ENCODE peak calls at places on chromosomes 5 and 9, in six cellular contexts. T is WERI-Rb-1, V is PC-9, O is left ventricle myocardium inferior, G is fibroblast of lung, D is ovary. N is an unnamed sample. For H3K27me3, the result is how much of the 10 kb centered on the place peaks cover.

GRCh38 chr5:65479527-65479926 is 2.2 kb downstream of the ADAMTS6 start:
- DNase-seq in T (no peak), V (no peak), O (no peak), G (no peak), D (no peak), N (no peak)

GRCh38 chr5:88836195-88836838 is 46.7 kb downstream of the MEF2C start:
- DNase-seq in T (no peak), V (no peak), O (peak), G (peak), D (peak), N (peak)

GRCh38 chr9:135033487-135033886 is 54.0 kb upstream of the OLFM1 start:
- DNase-seq in T (no peak), V (no peak), O (no peak), G (no peak), D (no peak), N (no peak)

GRCh38 chr5:132203916-132204315 is 23.7 kb downstream of the P4HA2 start:
- DNase-seq in T (no peak), V (no peak), O (no peak), G (no peak), D (no peak), N (no peak)

GRCh38 chr9:6788175-6789016 is 30.6 kb downstream of the KDM4C start:
- DNase-seq in T (no peak), V (no peak), O (no peak), G (peak), D (no peak), N (peak)

GRCh38 chr5:97550164-97550563 is 367.1 kb upstream of the RIOK2 start:
- DNase-seq in T (no peak), V (no peak), O (no peak), G (peak), D (no peak), N (no peak)

GRCh38 chr5:435961-436640 is 6.9 kb upstream of the EXOC3 start:
- DNase-seq in T (peak), V (peak), O (no peak), G (no peak), D (no peak), N (peak)

GRCh38 chr9:75146229-75146628 is 57.9 kb downstream of the OSTF1 start:
- DNase-seq in T (no peak), V (no peak), O (no peak), G (peak), D (no peak), N (no peak)

GRCh38 chr5:154761062-154761740 is 6.0 kb downstream of the LARP1 start:
- DNase-seq in T (no peak), V (no peak), O (no peak), G (no peak), D (no peak), N (no peak)

GRCh38 chr5:73482383-73483193 is 15.7 kb upstream of the BTF3 start:
- DNase-seq in T (peak), V (no peak), O (no peak), G (peak), D (no peak), N (no peak)

GRCh38 chr5:135071311-135071710 is 37.3 kb upstream of the PITX1 start:
- DNase-seq in T (no peak), V (no peak), O (no peak), G (no peak), D (no peak), N (no peak)

GRCh38 chr5:135492319-135492626 is 40.1 kb upstream of the TIFAB start:
- DNase-seq in T (no peak), V (no peak), O (no peak), G (no peak), D (no peak), N (no peak)

GRCh38 chr5:96288845-96289185 is 144.2 kb downstream of the PCSK1 start:
- DNase-seq in T (no peak), V (no peak), O (no peak), G (peak), D (no peak), N (no peak)

GRCh38 chr9:2622361-2623045 is 916 bp downstream of the VLDLR start:
- DNase-seq in T (peak), V (peak), O (peak), G (peak), D (peak), N (peak)

GRCh38 chr9:16321461-16322119 is 548.9 kb downstream of the BNC2 start:
- DNase-seq in T (no peak), V (no peak), O (no peak), G (peak), D (no peak), N (peak)

GRCh38 chr9:127937383-127938297 is at the start of gene DPM2:
- DNase-seq in T (peak), V (peak), O (peak), G (peak), D (peak), N (peak)

GRCh38 chr9:130362691-130363090 is 82.1 kb upstream of the ASS1 start:
- DNase-seq in T (no peak), V (no peak), O (no peak), G (no peak), D (no peak), N (no peak)

GRCh38 chr5:56669534-56670483 is 145.5 kb upstream of the MAP3K1 start:
- DNase-seq in T (no peak), V (no peak), O (peak), G (no peak), D (no peak), N (peak)

GRCh38 chr5:158593925-158594324 is 505.8 kb downstream of the EBF1 start:
- DNase-seq in T (no peak), V (no peak), O (no peak), G (no peak), D (no peak), N (no peak)

GRCh38 chr5:6473284-6473683 is 24.6 kb downstream of the UBE2QL1 start:
- DNase-seq in T (no peak), V (no peak), O (no peak), G (no peak), D (no peak), N (no peak)

GRCh38 chr9:91776409-91777365 is 173.3 kb downstream of the ROR2 start:
- DNase-seq in T (no peak), V (no peak), O (no peak), G (peak), D (no peak), N (no peak)

GRCh38 chr5:59264641-59265245 is 628.8 kb downstream of the PDE4D start:
- DNase-seq in T (no peak), V (no peak), O (no peak), G (peak), D (no peak), N (no peak)

GRCh38 chr5:99355881-99356280 is 427.1 kb upstream of the CHD1 start:
- DNase-seq in T (no peak), V (no peak), O (no peak), G (peak), D (no peak), N (no peak)

GRCh38 chr9:27421567-27421966 is 102.5 kb upstream of the IFNK start:
- DNase-seq in T (no peak), V (peak), O (no peak), G (peak), D (no peak), N (no peak)

GRCh38 chr9:100515578-100516494 is 42.9 kb downstream of the TMEFF1 start:
- DNase-seq in T (no peak), V (peak), O (no peak), G (peak), D (no peak), N (no peak)

GRCh38 chr9:2778816-2779215 is 61.5 kb downstream of the KCNV2 start:
- DNase-seq in T (no peak), V (no peak), O (no peak), G (no peak), D (no peak), N (no peak)

GRCh38 chr9:13934411-13934810 is 379.5 kb downstream of the NFIB start:
- DNase-seq in T (no peak), V (no peak), O (no peak), G (no peak), D (no peak), N (no peak)

GRCh38 chr5:142078706-142079105 is 29.9 kb upstream of the NDFIP1 start:
- DNase-seq in T (no peak), V (no peak), O (no peak), G (no peak), D (no peak), N (no peak)

GRCh38 chr9:34272146-34272545 is 56.9 kb downstream of the KIF24 start:
- DNase-seq in T (no peak), V (no peak), O (no peak), G (peak), D (no peak), N (no peak)

GRCh38 chr9:137785704-137786161 is 91.8 kb upstream of the CACNA1B start:
- DNase-seq in T (no peak), V (no peak), O (no peak), G (no peak), D (no peak), N (no peak)

GRCh38 chr5:157459715-157460599 is at the start of gene NIPAL4:
- DNase-seq in T (no peak), V (no peak), O (no peak), G (no peak), D (no peak), N (no peak)

GRCh38 chr9:73199886-73200285 is 48.2 kb downstream of the ANXA1 start:
- DNase-seq in T (peak), V (peak), O (no peak), G (no peak), D (no peak), N (no peak)

GRCh38 chr5:136004436-136004835 is 24.4 kb upstream of the TGFBI start:
- DNase-seq in T (no peak), V (no peak), O (no peak), G (peak), D (no peak), N (no peak)

GRCh38 chr9:126938332-126938731 is 23.8 kb downstream of the RALGPS1 start:
- DNase-seq in T (no peak), V (no peak), O (no peak), G (no peak), D (no peak), N (peak)

GRCh38 chr9:134333234-134333873 is 7.1 kb downstream of the RXRA start:
- DNase-seq in T (peak), V (no peak), O (no peak), G (no peak), D (no peak), N (no peak)

GRCh38 chr5:142078251-142078650 is 30.3 kb upstream of the NDFIP1 start:
- DNase-seq in T (no peak), V (no peak), O (no peak), G (no peak), D (no peak), N (no peak)

GRCh38 chr9:24416136-24416535 is 129.6 kb downstream of the IZUMO3 start:
- DNase-seq in T (no peak), V (no peak), O (no peak), G (peak), D (no peak), N (no peak)

GRCh38 chr5:140883927-140884697 is 2.2 kb downstream of the PCDHA13 start:
- DNase-seq in T (no peak), V (no peak), O (no peak), G (no peak), D (no peak), N (no peak)

GRCh38 chr9:132498811-132499210 is 83.6 kb upstream of the BARHL1 start:
- DNase-seq in T (no peak), V (no peak), O (no peak), G (peak), D (no peak), N (no peak)
- H3K27me3 ChIP-seq in T (under half), V (half or more), O (under half), G (under half), D (under half), N (under half)

GRCh38 chr5:38734353-38734752 is 111.5 kb upstream of the OSMR start:
- DNase-seq in T (peak), V (no peak), O (no peak), G (no peak), D (no peak), N (no peak)
- H3K27ac ChIP-seq in T (no peak), V (no peak), O (no peak), G (no peak), D (no peak), N (no peak)

GRCh38 chr9:136203406-136204085 is 1.4 kb downstream of the LHX3 start:
- DNase-seq in T (peak), V (no peak), O (no peak), G (no peak), D (no peak), N (no peak)
- H3K27me3 ChIP-seq in T (under half), V (under half), O (half or more), G (half or more), D (under half), N (half or more)

GRCh38 chr5:14184082-14184481 is 40.9 kb downstream of the TRIO start:
- DNase-seq in T (no peak), V (no peak), O (no peak), G (no peak), D (no peak), N (peak)
- H3K27ac ChIP-seq in T (no peak), V (peak), O (peak), G (peak), D (peak), N (no peak)